ENCODE peak calls at places on chromosome 14, in eight cellular contexts. E is HTR-8/SVneo; S is GF-D8; V is NCI-H1105; A is activated CD4-positive, alpha-beta T cell treated with anti-CD3 and anti-CD28 coated beads for 4 hours; Q is HFFc6; C is SW480; L is DMS 273 treated with DMSO at 0.1 percent for 48 hours. U is an unnamed sample.

GRCh38 chr14:99320105-99320572 is 48.1 kb upstream of the BCL11B start:
- DNase-seq in E (peak; percentile 66), S (no peak), V (peak; percentile 49), A (peak; percentile 66), Q (peak; percentile 20), C (peak; percentile 71), L (peak; percentile 17), U (peak; percentile 75)

GRCh38 chr14:90060312-90060964 is 1.4 kb upstream of the KCNK13 start:
- DNase-seq in E (peak; percentile 43), S (no peak), V (peak; percentile 72), A (peak; percentile 43), Q (no peak), C (peak; percentile 82), L (peak; percentile 31), U (peak; percentile 52)

GRCh38 chr14:100834441-100835277 is 8.7 kb downstream of the MEG3 start:
- DNase-seq in E (no peak), S (no peak), V (no peak), A (no peak), Q (no peak), C (no peak), L (no peak), U (no peak)

GRCh38 chr14:100305446-100306255 is 593 bp downstream of the SLC25A29 start:
- DNase-seq in E (peak; percentile 17), S (no peak), V (peak; percentile 47), A (peak; percentile 49), Q (no peak), C (no peak), L (no peak), U (no peak)

GRCh38 chr14:101854366-101854765 is 92.9 kb downstream of the PPP2R5C start:
- DNase-seq in E (no peak), S (peak; percentile 73), V (no peak), A (no peak), Q (no peak), C (no peak), L (no peak), U (no peak)

GRCh38 chr14:24332094-24332983 is 2.5 kb downstream of the ADCY4 start:
- DNase-seq in E (peak; percentile 51), S (peak; percentile 59), V (peak; percentile 57), A (peak; percentile 85), Q (peak; percentile 39), C (peak; percentile 79), L (peak; percentile 32), U (peak; percentile 84)

GRCh38 chr14:23056257-23056955 is 914 bp downstream of the CDH24 start:
- DNase-seq in E (peak; percentile 79), S (no peak), V (no peak), A (peak; percentile 75), Q (peak; percentile 53), C (peak; percentile 78), L (no peak), U (peak; percentile 73)

GRCh38 chr14:21437063-21437901 is 18.6 kb downstream of the CHD8 start:
- DNase-seq in E (peak; percentile 84), S (peak; percentile 88), V (peak; percentile 99), A (peak; percentile 99), Q (peak; percentile 99), C (peak; percentile 97), L (peak; percentile 95), U (peak; percentile 99)

GRCh38 chr14:48373993-48374392 is 698.6 kb upstream of the MDGA2 start:
- DNase-seq in E (peak; percentile 23), S (no peak), V (no peak), A (no peak), Q (no peak), C (no peak), L (no peak), U (no peak)

GRCh38 chr14:100542619-100543205 is 44.5 kb downstream of the BEGAIN start:
- DNase-seq in E (no peak), S (no peak), V (no peak), A (no peak), Q (no peak), C (no peak), L (no peak), U (no peak)

GRCh38 chr14:95862243-95862642 is 14.4 kb upstream of the TUNAR start:
- DNase-seq in E (no peak), S (no peak), V (no peak), A (no peak), Q (no peak), C (peak; percentile 23), L (no peak), U (no peak)

GRCh38 chr14:100535287-100536131 is 51.7 kb downstream of the BEGAIN start:
- DNase-seq in E (no peak), S (no peak), V (no peak), A (peak; percentile 0), Q (no peak), C (no peak), L (no peak), U (no peak)

GRCh38 chr14:90599748-90600507 is 203.1 kb downstream of the CALM1 start:
- DNase-seq in E (no peak), S (no peak), V (no peak), A (no peak), Q (no peak), C (peak; percentile 28), L (no peak), U (peak; percentile 9)

GRCh38 chr14:50425816-50426215 is 29.1 kb upstream of the CDKL1 start:
- DNase-seq in E (peak; percentile 23), S (peak; percentile 42), V (no peak), A (no peak), Q (peak; percentile 9), C (no peak), L (no peak), U (no peak)

GRCh38 chr14:61186793-61187641 is 94.1 kb downstream of the TMEM30B start:
- DNase-seq in E (no peak), S (no peak), V (no peak), A (no peak), Q (no peak), C (no peak), L (no peak), U (no peak)

GRCh38 chr14:64503434-64504309 is at the start of gene ZBTB25:
- DNase-seq in E (peak; percentile 98), S (peak; percentile 33), V (peak; percentile 90), A (peak; percentile 97), Q (peak; percentile 89), C (peak; percentile 83), L (peak; percentile 69), U (peak; percentile 89)